ENCODE peak calls at places on chromosomes 6 and 20, in five cellular contexts. K is body of pancreas; M is right lobe of liver; P is NCI-H748 treated with DMSO at 0.1 percent for 48 hours; J is CD4-positive, alpha-beta T cell. U is an unnamed sample.

GRCh38 chr20:62356143-62356947 is 10.8 kb downstream of the LAMA5 start:
- DNase-seq in M (peak; percentile 34), P (no peak), J (no peak), K (no peak), U (no peak)

GRCh38 chr6:106247293-106247692 is 78.3 kb downstream of the ATG5 start:
- DNase-seq in J (no peak), P (no peak), K (no peak), M (no peak), U (no peak)

GRCh38 chr20:62726716-62727583 is 18.3 kb downstream of the NTSR1 start:
- DNase-seq in J (no peak), P (no peak), K (no peak), M (peak; percentile 17), U (no peak)

GRCh38 chr6:89162047-89162371 is 16.2 kb downstream of the PM20D2 start:
- DNase-seq in K (no peak), M (no peak), J (no peak), P (no peak), U (no peak)

GRCh38 chr6:111922454-111923297 is 49.4 kb upstream of the FYN start:
- DNase-seq in P (peak; percentile 76), K (no peak), M (no peak), J (no peak), U (peak; percentile 62)

GRCh38 chr6:81166770-81167169 is 585.7 kb downstream of the TENT5A start:
- DNase-seq in K (no peak), M (no peak), J (no peak), P (no peak), U (peak; percentile 80)

GRCh38 chr20:49545572-49545971 is 22.4 kb downstream of the PTGIS start:
- DNase-seq in J (no peak), P (no peak), M (no peak), K (no peak), U (no peak)

GRCh38 chr6:73644941-73645591 is 8.7 kb downstream of the SLC17A5 start:
- DNase-seq in P (no peak), J (no peak), M (no peak), K (no peak), U (no peak)

GRCh38 chr6:26743157-26743821 is 83.7 kb upstream of the ZNF322 start:
- DNase-seq in J (no peak), K (no peak), M (peak; percentile 8), P (no peak), U (peak; percentile 2)

GRCh38 chr20:60108397-60108796 is 150.2 kb downstream of the CDH26 start:
- DNase-seq in M (no peak), P (no peak), J (no peak), K (no peak), U (peak; percentile 91)

GRCh38 chr6:38984723-38985122 is 63.9 kb upstream of the GLP1R start:
- DNase-seq in P (no peak), M (no peak), J (no peak), K (no peak), U (no peak)

GRCh38 chr6:20266851-20267608 is 54.8 kb upstream of the MBOAT1 start:
- DNase-seq in K (no peak), M (no peak), J (no peak), P (no peak), U (peak; percentile 15)

GRCh38 chr20:1118004-1118335 is 432 bp upstream of the PSMF1 start:
- DNase-seq in M (no peak), K (no peak), P (no peak), J (no peak), U (no peak)

GRCh38 chr6:124947821-124948451 is 14.3 kb upstream of the RNF217 start:
- DNase-seq in K (no peak), P (no peak), M (no peak), J (no peak), U (peak; percentile 42)

GRCh38 chr6:46102123-46102522 is 27.7 kb upstream of the ENPP4 start:
- DNase-seq in M (no peak), P (no peak), J (no peak), K (no peak), U (no peak)

GRCh38 chr6:75210885-75211739 is 5.3 kb upstream of the COL12A1 start:
- DNase-seq in K (peak; percentile 69), M (no peak), J (no peak), P (peak; percentile 71), U (peak; percentile 77)

GRCh38 chr6:141244366-141244765 is 888.4 kb upstream of the GJE1 start:
- DNase-seq in K (no peak), J (no peak), P (no peak), M (no peak), U (no peak)

GRCh38 chr6:50093938-50094272 is 44.2 kb upstream of the DEFB112 start:
- DNase-seq in J (no peak), K (no peak), P (no peak), M (no peak), U (no peak)

GRCh38 chr20:62602550-62602949 is 39.8 kb upstream of the SLCO4A1 start:
- DNase-seq in K (no peak), M (peak; percentile 65), J (peak; percentile 23), P (no peak), U (peak; percentile 77)